ENCODE peak calls at places on chromosomes 5 and 9, in four cellular contexts. One of them, this sample, is unnamed.

GRCh38 chr5:81971086-81971693 is 633 bp upstream of the ATG10 start:
- DNase-seq in GM12878: peak; percentile 19
- DNase-seq in HepG2: peak; percentile 3
- DNase-seq in H1: no peak
- DNase-seq in this sample: peak; percentile 34

GRCh38 chr5:107112207-107112606 is 558.5 kb downstream of the EFNA5 start:
- DNase-seq in GM12878: no peak
- DNase-seq in HepG2: no peak
- DNase-seq in H1: no peak
- DNase-seq in this sample: no peak

GRCh38 chr5:1093361-1093760 is 18.5 kb downstream of the SLC12A7 start:
- DNase-seq in HepG2: no peak
- DNase-seq in GM12878: no peak
- DNase-seq in H1: no peak
- DNase-seq in this sample: no peak

GRCh38 chr5:69444127-69444754 is 29.3 kb downstream of the MARVELD2 start:
- DNase-seq in H1: peak; percentile 23
- DNase-seq in HepG2: peak; percentile 95
- DNase-seq in GM12878: no peak
- DNase-seq in this sample: no peak

GRCh38 chr5:113606298-113607134 is 93.0 kb downstream of the YTHDC2 start:
- DNase-seq in HepG2: peak; percentile 61
- DNase-seq in GM12878: peak; percentile 7
- DNase-seq in H1: peak; percentile 73
- DNase-seq in this sample: peak; percentile 79

GRCh38 chr9:93677061-93677571 is 100.7 kb downstream of the PHF2 start:
- DNase-seq in H1: peak; percentile 32
- DNase-seq in HepG2: no peak
- DNase-seq in GM12878: no peak
- DNase-seq in this sample: no peak

GRCh38 chr9:29006603-29007002 is 1433.3 kb upstream of the C9orf72 start:
- DNase-seq in HepG2: no peak
- DNase-seq in H1: no peak
- DNase-seq in GM12878: no peak
- DNase-seq in this sample: no peak

GRCh38 chr5:40960027-40960426 is 50.7 kb downstream of the C7 start:
- DNase-seq in HepG2: no peak
- DNase-seq in GM12878: no peak
- DNase-seq in H1: no peak
- DNase-seq in this sample: no peak

GRCh38 chr9:110141118-110141797 is 66.7 kb downstream of the C9orf152 start:
- DNase-seq in H1: no peak
- DNase-seq in HepG2: no peak
- DNase-seq in GM12878: no peak
- DNase-seq in this sample: no peak

GRCh38 chr5:58019614-58020013 is 440.3 kb downstream of the PLK2 start:
- DNase-seq in H1: no peak
- DNase-seq in GM12878: no peak
- DNase-seq in HepG2: no peak
- DNase-seq in this sample: no peak

GRCh38 chr5:90612930-90613329 is 54.3 kb downstream of the ADGRV1 start:
- DNase-seq in H1: no peak
- DNase-seq in GM12878: peak; percentile 66
- DNase-seq in HepG2: no peak
- DNase-seq in this sample: no peak

GRCh38 chr5:171322527-171322926 is 13.5 kb downstream of the TLX3 start:
- DNase-seq in GM12878: no peak
- DNase-seq in H1: no peak
- DNase-seq in HepG2: no peak
- DNase-seq in this sample: no peak

DNA sequence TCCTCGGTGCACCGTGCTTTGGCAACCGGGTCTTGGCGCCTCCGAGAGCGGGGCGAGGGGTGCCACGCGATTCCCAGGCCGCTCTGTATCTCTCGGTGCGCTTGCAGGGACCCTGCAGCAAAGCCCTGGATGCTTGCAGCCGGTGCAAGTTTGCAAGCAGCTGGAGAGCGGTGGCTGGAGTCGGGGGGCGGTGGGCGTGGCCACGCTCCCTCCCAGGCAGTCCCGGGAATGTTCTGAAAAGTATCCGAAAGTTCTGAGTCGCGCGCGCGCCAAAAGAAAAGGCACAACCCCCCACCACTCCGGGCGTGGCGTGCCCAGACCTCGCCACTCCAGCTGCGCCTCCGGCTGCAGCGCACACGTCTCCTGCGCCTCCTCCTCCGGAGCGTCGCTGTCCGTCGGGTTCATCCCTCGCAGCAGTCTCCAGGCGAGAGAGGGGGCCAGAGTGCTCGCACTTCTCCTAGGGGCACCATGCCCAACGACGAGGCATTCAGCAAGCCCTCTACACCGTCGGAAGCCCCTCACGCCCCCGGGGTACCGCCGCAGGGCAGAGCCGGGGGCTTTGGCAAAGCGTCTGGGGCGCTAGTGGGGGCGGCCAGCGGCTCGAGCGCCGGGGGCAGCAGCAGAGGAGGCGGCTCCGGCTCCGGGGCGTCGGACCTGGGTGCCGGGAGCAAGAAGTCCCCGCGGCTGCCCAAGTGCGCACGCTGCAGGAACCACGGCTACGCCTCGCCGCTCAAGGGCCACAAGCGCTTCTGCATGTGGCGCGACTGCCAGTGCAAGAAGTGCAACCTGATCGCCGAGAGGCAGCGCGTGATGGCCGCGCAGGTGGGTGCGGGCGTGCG is at the start of gene DMRT1:
- DNase-seq in HepG2: no peak
- DNase-seq in H1: peak; percentile 72
- DNase-seq in GM12878: no peak
- DNase-seq in this sample: no peak
- TF ChIP-seq EZH2 in HepG2: no peak
- TF ChIP-seq EZH2 in H1: peak; percentile 66
- TF ChIP-seq EZH2 in GM12878: no peak
- TF ChIP-seq EZH2 in this sample: no peak

GRCh38 chr9:71909887-71910601 is 949 bp downstream of the ABHD17B start:
- DNase-seq in HepG2: peak; percentile 31
- DNase-seq in H1: no peak
- DNase-seq in GM12878: no peak
- DNase-seq in this sample: peak; percentile 29
- TF ChIP-seq ZNF274 in HepG2: no peak
- TF ChIP-seq ZNF274 in H1: no peak
- TF ChIP-seq ZNF274 in GM12878: no peak
- TF ChIP-seq ZNF274 in this sample: no peak

DNA sequence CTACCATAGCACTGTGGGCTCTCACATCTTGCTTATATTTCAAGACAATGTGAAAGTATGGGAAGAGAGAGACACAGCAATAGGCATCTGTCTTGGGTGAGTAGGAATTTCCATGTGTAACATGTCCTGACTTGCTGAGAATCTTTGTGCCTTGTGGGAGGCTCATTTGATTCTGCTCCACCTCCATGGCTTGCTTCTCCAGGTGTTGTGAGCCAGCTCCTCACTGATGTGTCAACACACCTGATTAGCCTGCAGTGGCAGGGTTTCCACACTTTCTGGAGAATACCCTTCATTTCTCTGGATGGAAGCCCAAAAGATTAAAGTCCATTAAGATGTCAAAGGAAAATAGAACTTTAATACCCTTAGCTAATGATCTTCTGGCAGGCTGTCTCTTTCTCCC is 613.6 kb downstream of the ZNF608 start:
- DNase-seq in HepG2: no peak
- DNase-seq in H1: no peak
- DNase-seq in GM12878: no peak
- DNase-seq in this sample: no peak
- TF ChIP-seq HDAC6 in HepG2: no peak
- TF ChIP-seq HDAC6 in H1: no peak
- TF ChIP-seq HDAC6 in GM12878: no peak
- TF ChIP-seq HDAC6 in this sample: no peak

GRCh38 chr5:16455670-16456069 is 9.9 kb downstream of the ZNF622 start:
- DNase-seq in H1: no peak
- DNase-seq in GM12878: no peak
- DNase-seq in HepG2: no peak
- DNase-seq in this sample: no peak

GRCh38 chr5:16457853-16458252 is 7.7 kb downstream of the ZNF622 start:
- DNase-seq in H1: no peak
- DNase-seq in GM12878: no peak
- DNase-seq in HepG2: no peak
- DNase-seq in this sample: no peak

GRCh38 chr5:16454686-16455085 is 10.9 kb downstream of the ZNF622 start:
- DNase-seq in HepG2: no peak
- DNase-seq in H1: no peak
- DNase-seq in GM12878: no peak
- DNase-seq in this sample: peak; percentile 44

GRCh38 chr5:16457451-16457850 is 8.1 kb downstream of the ZNF622 start:
- DNase-seq in HepG2: no peak
- DNase-seq in GM12878: no peak
- DNase-seq in H1: no peak
- DNase-seq in this sample: no peak

GRCh38 chr5:16456103-16456832 is 9.3 kb downstream of the ZNF622 start:
- DNase-seq in HepG2: peak; percentile 48
- DNase-seq in H1: no peak
- DNase-seq in GM12878: no peak
- DNase-seq in this sample: peak; percentile 57
- TF ChIP-seq EZH2 in HepG2: no peak
- TF ChIP-seq EZH2 in H1: no peak
- TF ChIP-seq EZH2 in GM12878: no peak
- TF ChIP-seq EZH2 in this sample: no peak

GRCh38 chr9:128523199-128523925 is 18.8 kb downstream of the GLE1 start:
- DNase-seq in H1: no peak
- DNase-seq in HepG2: no peak
- DNase-seq in GM12878: no peak
- DNase-seq in this sample: no peak
- TF ChIP-seq ZNF274 in H1: no peak
- TF ChIP-seq ZNF274 in HepG2: no peak
- TF ChIP-seq ZNF274 in GM12878: no peak
- TF ChIP-seq ZNF274 in this sample: no peak

GRCh38 chr9:72305102-72305546 is 59.9 kb downstream of the ZFAND5 start:
- DNase-seq in H1: no peak
- DNase-seq in GM12878: no peak
- DNase-seq in HepG2: peak; percentile 6
- DNase-seq in this sample: peak; percentile 9
- TF ChIP-seq HDAC6 in H1: no peak
- TF ChIP-seq HDAC6 in GM12878: no peak
- TF ChIP-seq HDAC6 in HepG2: no peak
- TF ChIP-seq HDAC6 in this sample: no peak

DNA sequence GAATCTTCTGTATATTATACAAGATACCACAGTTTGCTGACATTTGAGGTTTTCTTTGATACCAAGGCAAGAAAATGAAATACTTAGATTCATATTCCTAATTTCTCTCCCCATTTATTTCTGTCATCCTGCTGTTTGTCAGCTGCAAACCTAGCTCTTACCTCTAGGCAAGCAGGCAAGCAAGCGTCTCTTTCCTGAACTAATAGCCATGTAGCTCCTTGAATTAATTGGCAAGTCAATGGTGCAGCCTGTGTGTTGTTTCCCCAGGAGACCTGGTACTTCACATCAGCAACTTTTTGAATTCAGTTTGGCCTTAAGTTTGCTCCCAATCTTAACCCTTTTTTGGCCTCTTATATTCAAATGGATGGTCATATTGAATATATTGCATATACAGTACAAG is 573.6 kb upstream of the ARRDC3 start:
- DNase-seq in HepG2: no peak
- DNase-seq in GM12878: no peak
- DNase-seq in H1: no peak
- DNase-seq in this sample: no peak
- TF ChIP-seq EZH2 in HepG2: no peak
- TF ChIP-seq EZH2 in GM12878: no peak
- TF ChIP-seq EZH2 in H1: no peak
- TF ChIP-seq EZH2 in this sample: no peak

GRCh38 chr5:83475540-83476469 is 4.3 kb downstream of the VCAN start:
- DNase-seq in HepG2: peak; percentile 85
- DNase-seq in GM12878: no peak
- DNase-seq in H1: no peak
- DNase-seq in this sample: no peak

GRCh38 chr5:83474170-83474796 is 2.7 kb downstream of the VCAN start:
- DNase-seq in HepG2: peak; percentile 30
- DNase-seq in H1: peak; percentile 89
- DNase-seq in GM12878: no peak
- DNase-seq in this sample: peak; percentile 73

GRCh38 chr5:83476470-83476817 is 4.9 kb downstream of the VCAN start:
- DNase-seq in H1: no peak
- DNase-seq in HepG2: no peak
- DNase-seq in GM12878: no peak
- DNase-seq in this sample: no peak

GRCh38 chr5:83473344-83474169 is 2.0 kb downstream of the VCAN start:
- DNase-seq in GM12878: peak; percentile 24
- DNase-seq in HepG2: no peak
- DNase-seq in H1: peak; percentile 96
- DNase-seq in this sample: peak; percentile 64

DNA sequence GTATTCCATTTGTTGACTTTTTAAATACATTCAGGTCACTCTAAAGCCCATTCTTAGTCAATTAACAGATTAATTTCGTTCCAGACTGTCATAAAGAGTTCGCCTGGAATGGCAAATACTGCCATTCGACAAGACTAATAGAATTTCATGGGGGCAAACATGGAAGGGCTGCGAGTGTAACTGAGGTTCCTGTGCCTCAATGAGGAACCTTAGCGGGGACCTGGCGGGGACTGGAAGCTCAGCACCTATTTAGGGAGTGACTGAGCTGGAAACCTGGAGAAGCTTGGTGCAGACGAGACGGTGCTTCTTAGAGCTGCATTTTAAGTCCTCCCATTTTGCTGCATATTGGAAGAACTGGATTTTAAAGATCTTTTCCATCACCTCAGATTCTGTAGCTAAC is 3.4 kb downstream of the VCAN start:
- DNase-seq in H1: no peak
- DNase-seq in GM12878: no peak
- DNase-seq in HepG2: no peak
- DNase-seq in this sample: no peak
- TF ChIP-seq ZNF274 in H1: no peak
- TF ChIP-seq ZNF274 in GM12878: no peak
- TF ChIP-seq ZNF274 in HepG2: no peak
- TF ChIP-seq ZNF274 in this sample: no peak

GRCh38 chr5:133082128-133082527 is 30.3 kb downstream of the HSPA4 start:
- DNase-seq in H1: no peak
- DNase-seq in HepG2: no peak
- DNase-seq in GM12878: no peak
- DNase-seq in this sample: no peak

GRCh38 chr5:133083901-133084300 is 32.1 kb downstream of the HSPA4 start:
- DNase-seq in HepG2: no peak
- DNase-seq in H1: no peak
- DNase-seq in GM12878: no peak
- DNase-seq in this sample: no peak

GRCh38 chr5:133079048-133079447 is 27.2 kb downstream of the HSPA4 start:
- DNase-seq in GM12878: no peak
- DNase-seq in HepG2: no peak
- DNase-seq in H1: no peak
- DNase-seq in this sample: no peak

GRCh38 chr5:133081036-133081435 is 29.2 kb downstream of the HSPA4 start:
- DNase-seq in H1: no peak
- DNase-seq in HepG2: no peak
- DNase-seq in GM12878: no peak
- DNase-seq in this sample: no peak

GRCh38 chr5:133081716-133082115 is 29.9 kb downstream of the HSPA4 start:
- DNase-seq in GM12878: no peak
- DNase-seq in H1: no peak
- DNase-seq in HepG2: no peak
- DNase-seq in this sample: no peak
- TF ChIP-seq HDAC6 in GM12878: no peak
- TF ChIP-seq HDAC6 in H1: no peak
- TF ChIP-seq HDAC6 in HepG2: no peak
- TF ChIP-seq HDAC6 in this sample: no peak

This sample was measured in K562.